ENCODE peak calls at places on chromosome 5, in eight cellular contexts. G is H4; P is CD8-positive, alpha-beta T cell; A is GM12891; X is ovary; U is activated gamma-delta T cell treated with Interleukin-2 at 50 U/mL for 16 hours; D is stimulated activated CD4-positive, alpha-beta T cell treated with anti-CD3 and anti-CD28 coated beads, Interleukin-1b, Interleukin-23, amount 100 ng/mL, for 1 hour; M is upper lobe of right lung. S is an unnamed sample.

GRCh38 chr5:33713087-33713486 is 178.7 kb downstream of the ADAMTS12 start:
- DNase-seq in G (no peak), P (no peak), A (no peak), U (no peak), X (no peak), M (no peak), D (no peak), S (no peak)

GRCh38 chr5:169647566-169647965 is 10.5 kb downstream of the DOCK2 start:
- DNase-seq in A (no peak), G (no peak), M (no peak), P (no peak), D (no peak), U (no peak), X (no peak), S (no peak)

GRCh38 chr5:79526493-79526892 is 12.6 kb upstream of the HOMER1 start:
- DNase-seq in A (no peak), U (no peak), D (no peak), X (no peak), G (no peak), M (no peak), P (no peak), S (no peak)

GRCh38 chr5:52774005-52774410 is 13.7 kb upstream of the ITGA1 start:
- DNase-seq in D (no peak), G (no peak), M (no peak), X (no peak), P (no peak), U (no peak), A (no peak), S (no peak)

GRCh38 chr5:176765687-176766086 is 44.7 kb upstream of the UNC5A start:
- DNase-seq in U (no peak), M (no peak), D (no peak), P (no peak), A (no peak), G (no peak), X (no peak), S (no peak)

GRCh38 chr5:84303315-84303714 is 81.4 kb downstream of the EDIL3 start:
- DNase-seq in X (no peak), A (no peak), U (no peak), D (no peak), P (no peak), G (no peak), M (no peak), S (peak)

GRCh38 chr5:170345971-170346370 is 43.2 kb downstream of the KCNMB1 start:
- DNase-seq in X (no peak), M (no peak), G (no peak), U (no peak), D (no peak), A (no peak), P (no peak), S (no peak)

GRCh38 chr5:169081008-169081724 is 219.8 kb downstream of the SLIT3 start:
- DNase-seq in G (no peak), M (no peak), X (no peak), U (no peak), P (no peak), A (no peak), D (no peak), S (no peak)

GRCh38 chr5:122192883-122193496 is 63.6 kb downstream of the ZNF474 start:
- DNase-seq in A (no peak), D (no peak), U (no peak), M (no peak), X (no peak), P (no peak), G (peak), S (peak)

GRCh38 chr5:167294861-167295685 is 996.4 kb upstream of the WWC1 start:
- DNase-seq in A (no peak), U (no peak), D (no peak), M (no peak), G (peak), X (no peak), P (no peak), S (peak)

GRCh38 chr5:157497875-157498611 is 38.0 kb downstream of the NIPAL4 start:
- DNase-seq in P (no peak), U (no peak), D (no peak), X (no peak), A (no peak), M (no peak), G (no peak), S (no peak)

GRCh38 chr5:15533124-15533893 is 33.3 kb downstream of the FBXL7 start:
- DNase-seq in D (no peak), A (no peak), U (no peak), X (no peak), M (no peak), G (no peak), P (no peak), S (peak)

GRCh38 chr5:153099328-153099727 is 391.1 kb upstream of the GRIA1 start:
- DNase-seq in U (no peak), M (no peak), P (no peak), D (no peak), A (no peak), X (no peak), G (no peak), S (no peak)

GRCh38 chr5:67426961-67427630 is 230.5 kb upstream of the CD180 start:
- DNase-seq in A (no peak), M (no peak), G (no peak), X (no peak), U (no peak), P (no peak), D (no peak), S (no peak)

GRCh38 chr5:127925916-127926315 is 157.7 kb upstream of the SLC12A2 start:
- DNase-seq in X (no peak), A (no peak), M (no peak), D (no peak), P (no peak), G (no peak), U (no peak), S (no peak)

GRCh38 chr5:160083012-160083436 is 36.2 kb downstream of the PWWP2A start:
- DNase-seq in M (no peak), U (no peak), P (no peak), G (peak), A (no peak), X (no peak), D (no peak), S (peak)

GRCh38 chr5:7705261-7705660 is 145.7 kb downstream of the CFAP90 start:
- DNase-seq in M (no peak), U (no peak), D (no peak), A (no peak), X (peak), P (no peak), G (no peak), S (no peak)

GRCh38 chr5:44246986-44247385 is 142.2 kb downstream of the FGF10 start:
- DNase-seq in G (no peak), M (no peak), X (no peak), U (no peak), A (no peak), P (no peak), D (no peak), S (no peak)

GRCh38 chr5:40634593-40634992 is 45.1 kb upstream of the PTGER4 start:
- DNase-seq in P (peak), X (no peak), A (no peak), U (no peak), M (no peak), G (no peak), D (no peak), S (no peak)

GRCh38 chr5:174177531-174177930 is 132.0 kb downstream of the NSG2 start:
- DNase-seq in A (no peak), D (no peak), X (no peak), G (no peak), P (no peak), M (no peak), U (no peak), S (no peak)

GRCh38 chr5:80615266-80615914 is 39.1 kb upstream of the MSH3 start:
- DNase-seq in M (no peak), P (no peak), X (no peak), A (no peak), D (no peak), G (no peak), U (no peak), S (no peak)

GRCh38 chr5:1116977-1117376 is 5.1 kb upstream of the SLC12A7 start:
- DNase-seq in U (no peak), P (no peak), M (no peak), G (no peak), A (no peak), X (no peak), D (no peak), S (no peak)

GRCh38 chr5:31860726-31861432 is 221.9 kb downstream of the PDZD2 start:
- DNase-seq in X (no peak), P (no peak), D (no peak), M (no peak), G (no peak), U (no peak), A (no peak), S (no peak)

GRCh38 chr5:68406344-68406743 is 190.8 kb downstream of the PIK3R1 start:
- DNase-seq in D (no peak), M (no peak), P (no peak), X (no peak), U (no peak), G (no peak), A (no peak), S (no peak)

GRCh38 chr5:180598797-180599589 is 7.7 kb upstream of the SCGB3A1 start:
- DNase-seq in A (no peak), P (no peak), U (no peak), D (no peak), G (no peak), M (peak), X (peak), S (no peak)

GRCh38 chr5:32955814-32956213 is 244.7 kb downstream of the NPR3 start:
- DNase-seq in P (no peak), G (no peak), D (no peak), A (no peak), X (no peak), M (no peak), U (no peak), S (no peak)

GRCh38 chr5:157328277-157328912 is 62.5 kb downstream of the CYFIP2 start:
- DNase-seq in D (no peak), X (peak), U (peak), M (no peak), P (peak), A (peak), G (peak), S (peak)

GRCh38 chr5:24749701-24750100 is 104.9 kb upstream of the CDH10 start:
- DNase-seq in X (no peak), U (no peak), M (no peak), D (no peak), A (no peak), P (no peak), G (no peak), S (no peak)

GRCh38 chr5:146173597-146173996 is 8.9 kb downstream of the LARS1 start:
- DNase-seq in A (peak), P (no peak), D (no peak), M (no peak), G (no peak), X (no peak), U (no peak), S (no peak)

GRCh38 chr5:126359884-126360283 is 63.3 kb upstream of the GRAMD2B start:
- DNase-seq in G (no peak), P (no peak), D (no peak), M (no peak), U (no peak), A (no peak), X (no peak), S (no peak)

GRCh38 chr5:133635051-133635450 is 22.7 kb upstream of the FSTL4 start:
- DNase-seq in M (no peak), X (no peak), P (no peak), D (no peak), A (no peak), G (peak), U (no peak), S (peak)

GRCh38 chr5:168878121-168878520 is 299.0 kb upstream of the PANK3 start:
- DNase-seq in P (no peak), X (no peak), U (no peak), G (no peak), D (no peak), A (no peak), M (no peak), S (no peak)

GRCh38 chr5:135276151-135276550 is 122.9 kb downstream of the MACROH2A1 start:
- DNase-seq in X (no peak), D (no peak), A (no peak), G (no peak), M (no peak), P (no peak), U (no peak), S (no peak)

GRCh38 chr5:144328505-144328904 is 157.8 kb downstream of the KCTD16 start:
- DNase-seq in M (no peak), A (no peak), D (no peak), U (no peak), G (no peak), X (no peak), P (no peak), S (no peak)

GRCh38 chr5:157271740-157272271 is 5.9 kb downstream of the CYFIP2 start:
- DNase-seq in X (no peak), U (peak), D (peak), G (no peak), A (peak), M (no peak), P (peak), S (no peak)

GRCh38 chr5:10532421-10532820 is 31.4 kb upstream of the ANKRD33B start:
- DNase-seq in X (no peak), A (no peak), D (no peak), P (no peak), U (no peak), G (no peak), M (peak), S (no peak)

GRCh38 chr5:139118804-139119203 is 79.4 kb downstream of the SIL1 start:
- DNase-seq in X (no peak), U (no peak), A (no peak), D (no peak), G (no peak), P (no peak), M (no peak), S (no peak)

GRCh38 chr5:7869474-7870136 is 657 bp downstream of the MTRR start:
- DNase-seq in A (no peak), M (peak), X (no peak), D (no peak), U (no peak), P (peak), G (no peak), S (no peak)

GRCh38 chr5:158276692-158277091 is 417.7 kb upstream of the CLINT1 start:
- DNase-seq in P (no peak), A (no peak), D (no peak), X (no peak), M (no peak), U (no peak), G (no peak), S (no peak)